ENCODE peak calls at places on chromosomes 2 and 18, in ten cellular contexts. O is sigmoid colon, Z is psoas muscle, I is cardiac muscle cell, N is lower lobe of right lung, Q is thyroid gland, G is HCT116, J is upper lobe of right lung, K is lung, B is left ventricle myocardium inferior. P is an unnamed sample. For H3K4me1, the result is how much of the 10 kb centered on the place peaks cover.

GRCh38 chr18:23827681-23828080 is 138.4 kb downstream of the LAMA3 start:
- DNase-seq in O (no peak), Q (peak), G (no peak), I (no peak), K (no peak), Z (no peak), B (no peak), N (no peak), J (no peak), P (no peak)

GRCh38 chr2:141554810-141555209 is 576.0 kb downstream of the LRP1B start:
- DNase-seq in Q (no peak), I (peak), K (no peak), Z (no peak), G (peak), O (no peak), N (no peak), J (no peak), B (no peak), P (no peak)

GRCh38 chr2:240391111-240392051 is 44.1 kb upstream of the GPC1 start:
- DNase-seq in N (peak), K (no peak), O (peak), Q (peak), J (peak), I (no peak), Z (peak), G (no peak), B (no peak), P (no peak)

GRCh38 chr2:75065402-75066008 is 107.1 kb downstream of the POLE4 start:
- DNase-seq in Z (no peak), K (no peak), N (no peak), B (no peak), Q (no peak), I (no peak), G (no peak), O (no peak), J (no peak), P (no peak)

GRCh38 chr2:60549250-60550150 is 4.0 kb downstream of the BCL11A start:
- DNase-seq in N (peak), Q (peak), K (no peak), I (peak), J (peak), G (no peak), O (peak), B (peak), Z (no peak), P (peak)

GRCh38 chr2:66440692-66441091 is 5.8 kb downstream of the MEIS1 start:
- DNase-seq in J (no peak), Z (no peak), K (no peak), O (peak), G (no peak), Q (no peak), B (peak), I (peak), N (no peak), P (no peak)

GRCh38 chr18:43034683-43035500 is 80.6 kb downstream of the RIT2 start:
- DNase-seq in N (no peak), I (no peak), J (no peak), Q (no peak), O (no peak), Z (no peak), G (no peak), B (no peak), K (no peak), P (no peak)

GRCh38 chr2:241570961-241571581 is 12.5 kb downstream of the BOK start:
- DNase-seq in Z (no peak), I (no peak), J (peak), Q (no peak), K (no peak), N (peak), G (no peak), B (peak), O (peak), P (no peak)

GRCh38 chr2:219446101-219446504 is 11.5 kb downstream of the SPEG start:
- DNase-seq in G (no peak), I (no peak), O (peak), N (no peak), Z (peak), B (no peak), Q (no peak), K (no peak), J (no peak), P (no peak)

GRCh38 chr18:31225668-31226067 is 63.0 kb upstream of the DSC1 start:
- DNase-seq in N (no peak), G (no peak), J (no peak), Q (peak), B (peak), O (no peak), I (peak), K (no peak), Z (no peak), P (no peak)

GRCh38 chr2:239523147-239523943 is 122.5 kb upstream of the HDAC4 start:
- DNase-seq in Z (peak), I (no peak), K (no peak), O (no peak), Q (no peak), J (no peak), N (peak), G (no peak), B (peak), P (no peak)

GRCh38 chr18:53944721-53945120 is 279.7 kb downstream of the MBD2 start:
- DNase-seq in Q (peak), J (no peak), B (no peak), O (no peak), G (no peak), Z (no peak), I (no peak), K (no peak), N (no peak), P (no peak)

GRCh38 chr2:41836944-41837343 is 210.9 kb upstream of the PKDCC start:
- DNase-seq in B (no peak), N (no peak), G (peak), O (no peak), I (peak), Q (peak), Z (no peak), K (no peak), J (no peak), P (no peak)

GRCh38 chr2:12547771-12548170 is 169.0 kb upstream of the TRIB2 start:
- DNase-seq in Q (no peak), J (no peak), N (no peak), Z (no peak), O (no peak), G (no peak), K (no peak), B (no peak), I (no peak), P (no peak)
- TF ChIP-seq CTCF in Q (no peak), J (no peak), N (no peak), Z (no peak), O (no peak), G (peak), K (no peak), B (no peak), I (no peak), P (no peak)

GRCh38 chr2:177252808-177253531 is 11.6 kb downstream of the NFE2L2 start:
- DNase-seq in Z (no peak), J (no peak), N (no peak), G (no peak), Q (no peak), B (no peak), I (no peak), K (no peak), O (no peak), P (no peak)
- H3K27ac ChIP-seq in Z (peak), J (peak), N (peak), G (no peak), Q (no peak), B (peak), I (peak), K (no peak), O (peak), P (peak)

DNA sequence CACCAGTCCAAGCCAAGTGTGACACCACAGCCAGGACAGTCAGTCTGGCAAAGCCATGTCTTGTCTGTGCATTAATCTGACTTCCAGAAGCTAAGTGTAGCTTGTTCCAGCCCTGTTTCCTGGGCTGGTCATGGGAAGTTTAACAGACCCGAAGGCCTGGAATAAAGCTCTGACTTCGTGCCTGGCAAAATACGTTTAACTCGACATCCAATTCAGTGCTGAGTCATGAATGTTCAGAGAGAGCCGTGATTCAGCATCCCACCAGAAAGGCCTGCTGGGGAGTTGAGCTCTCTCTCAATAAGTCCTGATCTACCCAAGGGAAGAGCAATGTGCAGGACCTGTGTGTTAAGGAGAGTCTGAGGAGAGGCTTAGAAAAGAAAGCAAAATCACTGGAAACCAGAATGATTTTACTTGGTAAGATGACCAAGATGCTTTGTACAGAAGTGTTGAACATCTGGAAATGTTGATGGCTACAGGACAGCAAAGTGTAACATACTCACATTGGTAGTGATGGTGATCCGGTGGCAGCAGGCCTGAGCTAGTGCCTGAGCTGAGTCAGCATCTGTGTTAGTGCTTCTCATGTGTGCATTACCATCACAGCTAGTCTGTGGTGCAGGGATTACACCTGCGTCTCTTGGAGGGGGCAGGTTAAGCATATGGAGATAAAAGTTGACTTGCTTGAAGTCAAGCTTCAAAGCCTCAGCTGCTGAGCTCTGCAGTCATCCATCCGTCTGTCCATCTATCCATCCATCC is 743.7 kb upstream of the HS6ST1 start:
- DNase-seq in J (no peak), B (no peak), K (no peak), N (no peak), G (no peak), O (no peak), Z (no peak), I (no peak), Q (no peak), P (no peak)
- H3K4me1 ChIP-seq in J (under half), B (under half), K (under half), N (under half), G (under half), O (under half), Z (under half), I (under half), Q (under half), P (under half)

GRCh38 chr2:72367530-72368225 is 220.0 kb upstream of the CYP26B1 start:
- DNase-seq in N (peak), J (peak), Q (peak), K (peak), G (peak), B (peak), O (no peak), Z (peak), I (peak), P (no peak)
- TF ChIP-seq CTCF in N (peak), J (peak), Q (no peak), K (no peak), G (peak), B (peak), O (no peak), Z (peak), I (peak), P (no peak)

DNA sequence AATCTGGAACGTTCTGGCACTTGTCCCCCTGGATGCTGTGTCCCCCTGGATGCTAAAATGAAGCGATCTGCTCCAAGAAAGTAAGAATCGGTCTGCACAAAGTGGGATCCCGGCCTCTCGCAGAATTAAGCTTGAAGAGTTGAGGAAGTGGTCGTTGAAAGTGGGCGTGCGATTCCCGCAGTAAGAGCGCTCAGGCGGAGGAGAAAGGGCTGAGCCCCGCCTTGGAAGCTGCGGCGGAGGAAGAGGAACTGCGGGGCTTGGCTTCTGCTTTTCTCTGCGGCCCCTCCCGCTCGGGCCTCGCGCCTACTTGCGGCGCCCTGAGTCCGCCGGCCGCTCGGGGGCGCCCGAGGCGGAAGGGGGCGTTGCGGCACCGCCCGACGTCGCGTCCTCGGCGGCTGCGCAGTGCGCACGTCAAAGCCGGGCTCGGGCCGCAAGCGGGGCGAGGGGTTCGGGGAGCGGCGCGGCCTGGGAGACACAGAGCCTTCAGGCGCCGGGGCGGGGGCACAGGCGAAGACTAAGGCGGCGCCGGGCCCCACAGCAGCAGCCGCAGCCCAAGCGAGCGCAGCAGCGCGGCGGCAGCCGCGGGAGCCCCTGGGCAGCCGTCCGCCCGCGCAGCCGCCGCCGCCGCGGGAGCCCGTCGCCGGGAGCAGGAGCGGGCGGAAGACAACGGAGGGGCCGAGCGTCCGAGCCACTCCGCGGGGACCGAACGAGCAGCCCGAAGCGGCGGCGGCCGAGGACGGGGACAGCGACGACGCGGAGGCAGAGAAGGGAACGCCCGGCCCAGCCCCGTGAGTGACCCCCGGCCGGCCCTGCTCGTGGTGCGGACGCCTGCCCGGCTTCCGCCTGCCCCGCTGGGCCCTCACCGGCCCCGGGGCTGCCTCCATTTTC is at the start of gene CAB39:
- DNase-seq in O (peak), K (peak), I (peak), N (peak), Z (peak), G (peak), B (peak), J (peak), Q (peak), P (peak)
- H3K27ac ChIP-seq in O (peak), K (peak), I (peak), N (peak), Z (peak), G (peak), B (peak), J (peak), Q (peak), P (peak)

GRCh38 chr2:157264099-157264498 is 6.6 kb downstream of the GALNT5 start:
- DNase-seq in Z (no peak), I (no peak), K (no peak), O (no peak), N (no peak), G (no peak), B (no peak), Q (no peak), J (no peak), P (no peak)
- H3K4me1 ChIP-seq in Z (under half), I (under half), K (under half), O (under half), N (under half), G (half or more), B (under half), Q (under half), J (under half), P (under half)

GRCh38 chr2:18885457-18885856 is 296.1 kb upstream of the NT5C1B start:
- DNase-seq in O (no peak), J (no peak), K (no peak), Q (no peak), Z (no peak), I (no peak), G (no peak), B (no peak), N (no peak), P (no peak)

GRCh38 chr2:18889565-18890332 is 300.4 kb upstream of the NT5C1B start:
- DNase-seq in Z (no peak), G (no peak), N (no peak), O (peak), Q (no peak), K (no peak), B (no peak), J (no peak), I (no peak), P (no peak)

GRCh38 chr2:18883626-18884456 is 294.5 kb upstream of the NT5C1B start:
- DNase-seq in G (peak), I (no peak), Q (peak), B (no peak), J (no peak), K (no peak), Z (no peak), N (no peak), O (no peak), P (no peak)
- TF ChIP-seq CTCF in G (peak), I (peak), Q (peak), B (peak), J (peak), K (no peak), Z (no peak), N (peak), O (no peak), P (no peak)

DNA sequence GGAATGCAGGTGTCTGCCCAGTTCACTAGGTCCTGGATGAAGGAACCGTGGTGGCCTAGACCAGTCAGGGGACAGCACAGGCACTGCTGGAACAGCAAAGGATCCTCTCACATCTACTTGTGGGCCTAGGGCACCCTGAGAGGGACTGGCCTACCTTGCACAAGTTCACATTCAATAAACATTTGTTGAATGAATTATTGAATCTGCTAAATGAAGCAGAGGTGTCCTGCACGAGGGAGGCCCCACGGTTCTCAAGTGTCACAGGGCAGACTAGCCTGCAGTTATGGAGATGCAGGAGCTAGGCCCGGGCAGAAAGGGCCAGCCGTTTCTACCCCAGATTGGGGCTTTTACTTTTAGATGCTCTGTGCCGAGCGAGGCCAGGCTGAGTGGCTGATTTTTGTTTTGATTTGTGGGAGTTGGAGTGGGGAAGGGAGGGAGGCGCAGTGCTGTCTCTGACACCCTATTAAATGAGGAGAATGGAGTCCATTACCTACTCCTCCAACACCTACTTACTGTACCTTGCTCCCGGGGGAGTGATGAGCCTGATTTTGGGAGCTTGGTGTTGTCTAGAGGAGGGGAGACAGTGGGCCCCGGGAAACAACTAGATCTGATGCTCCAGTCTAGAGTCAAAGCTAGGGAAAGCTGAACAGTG is 18.4 kb downstream of the SH2D6 start:
- DNase-seq in O (no peak), N (no peak), G (no peak), Q (peak), K (no peak), J (peak), Z (no peak), B (no peak), I (no peak), P (no peak)
- H3K27ac ChIP-seq in O (peak), N (peak), G (no peak), Q (peak), K (peak), J (peak), Z (peak), B (peak), I (no peak), P (peak)

P was measured in Peyer's patch.